ENCODE peak calls at places on chromosomes 2 and 18, in seven cellular contexts. Q is iris pigment epithelial cell, T is aorta, P is anterior cingulate cortex, M is HuH-7.5, B is AG04449, K is NCI-H69. L is an unnamed sample.

GRCh38 chr2:185466915-185467314 is 271.7 kb upstream of the FSIP2 start:
- DNase-seq in Q (no peak), T (no peak), P (no peak), M (no peak), B (no peak), K (no peak), L (no peak)

GRCh38 chr2:67524236-67524635 is 127.1 kb downstream of the ETAA1 start:
- DNase-seq in Q (no peak), T (no peak), P (no peak), M (no peak), B (no peak), K (no peak), L (no peak)

GRCh38 chr2:151439127-151439526 is 29.4 kb downstream of the RIF1 start:
- DNase-seq in Q (no peak), T (no peak), P (no peak), M (no peak), B (no peak), K (no peak), L (no peak)

GRCh38 chr2:105510761-105511669 is 112.2 kb upstream of the FHL2 start:
- DNase-seq in Q (peak; percentile 86), T (no peak), P (no peak), M (no peak), B (no peak), K (peak; percentile 2), L (no peak)

GRCh38 chr2:241150660-241151530 is 628 bp downstream of the PPP1R7 start:
- DNase-seq in Q (no peak), T (peak; percentile 26), P (no peak), M (no peak), B (no peak), K (peak; percentile 26), L (peak; percentile 3)

GRCh38 chr18:42011053-42011452 is 56.0 kb downstream of the PIK3C3 start:
- DNase-seq in Q (no peak), T (no peak), P (no peak), M (no peak), B (no peak), K (no peak), L (no peak)

GRCh38 chr2:127640082-127641072 is 5.6 kb upstream of the GPR17 start:
- DNase-seq in Q (no peak), T (no peak), P (peak; percentile 40), M (no peak), B (no peak), K (no peak), L (no peak)

GRCh38 chr2:205731521-205731965 is 49.2 kb downstream of the NRP2 start:
- DNase-seq in Q (peak; percentile 99), T (no peak), P (no peak), M (peak; percentile 36), B (peak; percentile 99), K (no peak), L (no peak)

GRCh38 chr2:170974304-170974993 is 45.4 kb downstream of the GORASP2 start:
- DNase-seq in Q (no peak), T (no peak), P (no peak), M (peak; percentile 76), B (no peak), K (no peak), L (no peak)

GRCh38 chr2:122873951-122874350 is 1118.5 kb downstream of the TSN start:
- DNase-seq in Q (no peak), T (no peak), P (no peak), M (no peak), B (no peak), K (no peak), L (no peak)

GRCh38 chr2:11798946-11799495 is 52.6 kb downstream of the LPIN1 start:
- DNase-seq in Q (no peak), T (no peak), P (no peak), M (no peak), B (no peak), K (no peak), L (no peak)

GRCh38 chr2:99420751-99421299 is 69.0 kb downstream of the REV1 start:
- DNase-seq in Q (peak; percentile 66), T (no peak), P (no peak), M (no peak), B (no peak), K (no peak), L (peak; percentile 12)

GRCh38 chr2:26033270-26033768 is 565 bp upstream of the RAB10 start:
- DNase-seq in Q (peak; percentile 84), T (no peak), P (peak; percentile 76), M (peak; percentile 41), B (no peak), K (peak; percentile 91), L (peak; percentile 90)

GRCh38 chr2:26904839-26905238 is 56.9 kb downstream of the DPYSL5 start:
- DNase-seq in Q (no peak), T (no peak), P (no peak), M (no peak), B (no peak), K (no peak), L (no peak)

GRCh38 chr2:112791693-112792230 is 7.5 kb upstream of the IL1A start:
- DNase-seq in Q (no peak), T (no peak), P (no peak), M (no peak), B (no peak), K (no peak), L (no peak)

GRCh38 chr2:56522605-56523089 is 338.9 kb downstream of the CCDC85A start:
- DNase-seq in Q (peak; percentile 68), T (no peak), P (no peak), M (no peak), B (no peak), K (peak; percentile 77), L (peak; percentile 71)

GRCh38 chr18:35506024-35506712 is 8.4 kb upstream of the INO80C start:
- DNase-seq in Q (peak; percentile 21), T (no peak), P (no peak), M (no peak), B (no peak), K (no peak), L (no peak)

GRCh38 chr2:237448626-237449025 is 34.7 kb upstream of the COL6A3 start:
- DNase-seq in Q (no peak), T (no peak), P (no peak), M (no peak), B (no peak), K (no peak), L (no peak)

GRCh38 chr18:12855886-12856285 is 28.2 kb downstream of the PTPN2 start:
- DNase-seq in Q (no peak), T (no peak), P (no peak), M (no peak), B (no peak), K (no peak), L (no peak)

GRCh38 chr18:74217476-74218143 is 69.3 kb downstream of the TIMM21 start:
- DNase-seq in Q (no peak), T (no peak), P (no peak), M (no peak), B (no peak), K (no peak), L (peak; percentile 15)

GRCh38 chr18:50194623-50195532 is at the start of gene MYO5B:
- DNase-seq in Q (no peak), T (no peak), P (no peak), M (peak; percentile 66), B (no peak), K (peak; percentile 98), L (peak; percentile 2)

GRCh38 chr2:109136542-109136941 is 7.5 kb downstream of the SH3RF3 start:
- DNase-seq in Q (no peak), T (peak; percentile 25), P (no peak), M (no peak), B (no peak), K (no peak), L (no peak)

GRCh38 chr2:20614201-20615045 is 36.5 kb downstream of the HS1BP3 start:
- DNase-seq in Q (peak; percentile 59), T (peak; percentile 84), P (peak; percentile 41), M (no peak), B (no peak), K (peak; percentile 83), L (no peak)

GRCh38 chr18:57802166-57802868 is 798 bp downstream of the ATP8B1 start:
- DNase-seq in Q (no peak), T (no peak), P (no peak), M (no peak), B (no peak), K (peak; percentile 81), L (no peak)

GRCh38 chr2:159710601-159711180 is 1.6 kb upstream of the MARCHF7 start:
- DNase-seq in Q (peak; percentile 77), T (no peak), P (no peak), M (no peak), B (no peak), K (no peak), L (peak; percentile 44)

GRCh38 chr2:173752152-173752551 is 213.0 kb downstream of the SP3 start:
- DNase-seq in Q (peak; percentile 8), T (no peak), P (no peak), M (no peak), B (no peak), K (no peak), L (no peak)

GRCh38 chr18:55856191-55856590 is 268.2 kb upstream of the TCF4 start:
- DNase-seq in Q (peak; percentile 82), T (no peak), P (no peak), M (no peak), B (no peak), K (peak; percentile 34), L (no peak)

GRCh38 chr2:36339819-36340218 is 15.8 kb upstream of the CRIM1 start:
- DNase-seq in Q (peak; percentile 82), T (no peak), P (no peak), M (no peak), B (no peak), K (no peak), L (no peak)

GRCh38 chr2:203934006-203934632 is 2.4 kb upstream of the ICOS start:
- DNase-seq in Q (no peak), T (no peak), P (no peak), M (no peak), B (no peak), K (no peak), L (no peak)

GRCh38 chr2:24722141-24722790 is 70.9 kb downstream of the PTRHD1 start:
- DNase-seq in Q (no peak), T (no peak), P (no peak), M (no peak), B (no peak), K (peak; percentile 3), L (no peak)

L was measured in cardiac muscle cell.